ENCODE peak calls at places on chromosome 14, in seven cellular contexts. P is GM12892, S is GM23338, J is HCT116, C is stomach, Y is HL-60, K is GM12891. W is an unnamed sample.

GRCh38 chr14:100610511-100611217 is 23.4 kb upstream of the BEGAIN start:
- DNase-seq in J (no peak), Y (no peak), P (no peak), C (no peak), S (no peak), K (no peak), W (peak; percentile 40)

GRCh38 chr14:93056840-93057585 is 58.7 kb downstream of the ITPK1 start:
- DNase-seq in Y (no peak), J (no peak), P (no peak), K (no peak), C (no peak), S (no peak), W (no peak)

GRCh38 chr14:23095196-23096108 is at the start of gene C14orf119:
- DNase-seq in J (peak; percentile 99), P (peak; percentile 88), Y (peak; percentile 100), S (peak; percentile 100), C (peak; percentile 100), K (peak; percentile 90), W (peak; percentile 97)

GRCh38 chr14:33357225-33358010 is 418.7 kb downstream of the NPAS3 start:
- DNase-seq in P (no peak), J (no peak), S (no peak), C (peak; percentile 61), Y (no peak), K (no peak), W (no peak)

GRCh38 chr14:68403794-68404522 is 388.9 kb downstream of the ZFP36L1 start:
- DNase-seq in P (no peak), J (no peak), Y (no peak), S (no peak), C (no peak), K (no peak), W (no peak)

GRCh38 chr14:96038558-96038919 is 623 bp upstream of the C14orf132 start:
- DNase-seq in P (no peak), Y (no peak), S (peak; percentile 46), J (peak; percentile 4), C (no peak), K (no peak), W (no peak)

GRCh38 chr14:35401853-35402252 is 2.7 kb downstream of the NFKBIA start:
- DNase-seq in K (no peak), C (no peak), S (no peak), P (no peak), J (no peak), Y (no peak), W (no peak)

GRCh38 chr14:72692678-72693077 is 201.2 kb downstream of the DPF3 start:
- DNase-seq in S (peak; percentile 72), C (no peak), K (no peak), J (no peak), P (no peak), Y (no peak), W (no peak)

GRCh38 chr14:101723061-101723595 is 38.4 kb upstream of the PPP2R5C start:
- DNase-seq in C (no peak), K (no peak), S (no peak), P (no peak), Y (no peak), J (no peak), W (no peak)

GRCh38 chr14:102430212-102430908 is 67.6 kb downstream of the TECPR2 start:
- DNase-seq in C (no peak), Y (no peak), P (no peak), K (no peak), S (no peak), J (no peak), W (no peak)

GRCh38 chr14:56117765-56118610 is at the start of gene PELI2:
- DNase-seq in C (peak; percentile 86), S (peak; percentile 84), K (peak; percentile 41), Y (peak; percentile 79), P (peak; percentile 34), J (peak; percentile 15), W (peak; percentile 76)
- TF ChIP-seq POLR2AphosphoS5 in C (peak; percentile 56), S (peak; percentile 17), K (no peak), Y (peak; percentile 55), P (no peak), J (no peak), W (no peak)

DNA sequence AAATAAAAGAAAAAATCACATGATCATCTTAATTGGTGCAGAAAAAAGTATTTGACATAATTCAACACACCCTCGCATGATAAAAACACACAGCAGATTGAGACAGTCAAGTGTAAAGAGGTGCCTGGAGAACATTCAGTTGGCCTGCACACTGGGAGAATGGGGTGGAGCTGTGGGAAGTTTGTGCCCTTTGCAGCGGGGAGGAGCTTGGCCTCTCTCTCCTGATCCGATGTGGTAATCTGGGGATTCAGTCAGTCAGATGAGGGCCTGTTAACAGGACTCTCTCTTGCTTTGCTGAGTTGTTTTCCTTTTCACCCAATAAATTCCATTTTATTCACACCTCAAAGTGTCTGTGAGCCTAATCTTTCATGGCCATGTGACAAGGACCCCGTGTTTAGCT is 5.9 kb downstream of the SERPINA6 start:
- DNase-seq in P (no peak), C (no peak), S (no peak), K (no peak), J (no peak), Y (no peak), W (no peak)
- TF ChIP-seq POLR2AphosphoS5 in P (no peak), C (no peak), S (no peak), K (no peak), J (no peak), Y (no peak), W (no peak)

GRCh38 chr14:52467515-52468266 is 84.6 kb downstream of the TXNDC16 start:
- DNase-seq in K (no peak), P (no peak), C (no peak), J (no peak), S (no peak), Y (no peak), W (no peak)

GRCh38 chr14:52472728-52473127 is 79.6 kb downstream of the TXNDC16 start:
- DNase-seq in C (no peak), J (no peak), Y (no peak), S (no peak), P (no peak), K (no peak), W (no peak)

GRCh38 chr14:52473557-52473956 is 78.7 kb downstream of the TXNDC16 start:
- DNase-seq in P (no peak), K (no peak), S (peak; percentile 38), C (no peak), Y (no peak), J (peak; percentile 28), W (peak; percentile 16)
- TF ChIP-seq POLR2AphosphoS5 in P (no peak), K (no peak), S (no peak), C (no peak), Y (no peak), J (no peak), W (no peak)

GRCh38 chr14:79417961-79418360 is 793.3 kb downstream of the DIO2 start:
- DNase-seq in P (no peak), K (no peak), C (no peak), Y (no peak), J (no peak), S (no peak), W (no peak)
- TF ChIP-seq POLR2AphosphoS5 in P (no peak), K (no peak), C (no peak), Y (no peak), J (no peak), S (no peak), W (no peak)

DNA sequence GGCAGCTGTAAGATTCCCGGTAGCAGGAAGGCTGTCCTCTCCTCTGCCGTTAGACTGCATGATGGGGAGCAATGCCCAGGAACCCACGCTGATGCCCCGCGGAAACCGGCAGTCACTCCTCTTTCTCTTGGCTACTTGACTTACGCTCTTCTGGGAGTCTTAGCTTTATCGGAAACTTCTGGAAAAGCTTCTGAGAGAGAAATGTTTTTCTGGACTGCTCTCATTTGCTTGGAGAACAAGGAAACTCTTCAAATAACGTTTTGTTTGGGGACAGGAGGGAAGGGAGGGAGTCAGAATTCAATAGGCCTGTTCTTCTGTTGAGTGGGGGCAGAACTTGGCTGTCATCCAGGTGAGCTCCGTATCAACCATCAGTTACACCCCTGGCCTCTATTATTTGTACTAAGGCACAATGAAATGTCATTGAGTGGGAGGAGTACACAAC is 128.0 kb upstream of the MAX start:
- DNase-seq in S (no peak), P (no peak), K (no peak), C (peak; percentile 83), J (no peak), Y (no peak), W (peak; percentile 68)
- TF ChIP-seq POLR2AphosphoS5 in S (no peak), P (no peak), K (no peak), C (no peak), J (no peak), Y (no peak), W (no peak)

GRCh38 chr14:64762044-64763034 is 58.1 kb downstream of the PLEKHG3 start:
- DNase-seq in J (peak; percentile 51), Y (no peak), C (peak; percentile 93), K (no peak), P (no peak), S (no peak), W (peak; percentile 87)
- TF ChIP-seq POLR2AphosphoS5 in J (no peak), Y (no peak), C (no peak), K (no peak), P (no peak), S (no peak), W (peak; percentile 34)

DNA sequence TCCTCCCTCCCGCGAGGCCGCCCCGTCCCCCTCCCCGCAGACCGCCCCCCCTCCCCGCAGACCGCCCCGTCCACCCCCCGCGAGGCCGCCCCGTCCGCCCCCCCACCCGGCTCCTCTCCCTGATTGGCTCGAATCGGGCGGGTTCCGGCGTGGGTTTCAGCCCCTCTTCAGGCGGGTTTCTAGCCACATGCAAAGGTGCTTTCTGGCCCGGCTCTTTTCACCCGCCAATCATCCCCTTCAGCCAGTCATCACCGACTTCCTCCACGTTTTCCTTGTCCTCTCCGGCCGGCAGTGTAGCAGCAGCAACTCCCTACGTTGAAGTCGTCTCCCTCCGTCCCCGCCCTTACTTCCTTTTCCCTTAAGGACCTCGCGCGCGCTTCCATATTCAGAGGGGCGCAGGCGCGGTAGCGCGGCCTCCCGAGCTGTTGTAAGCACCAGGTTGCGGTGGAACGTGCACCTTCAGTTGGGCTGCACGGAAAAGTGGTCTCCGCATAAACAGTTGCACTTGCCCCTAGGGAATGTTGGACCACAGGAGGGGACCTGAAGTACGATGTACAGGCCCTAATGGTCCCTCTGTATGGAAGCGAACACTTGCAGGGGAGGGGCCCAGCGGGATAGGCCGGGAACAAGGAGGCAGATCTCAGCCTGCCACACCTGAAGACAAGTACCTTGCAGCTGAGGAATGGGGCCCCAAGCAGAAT is 44.6 kb upstream of the ESR2 start:
- DNase-seq in S (peak; percentile 99), C (peak; percentile 94), P (peak; percentile 91), J (peak; percentile 97), K (peak; percentile 86), Y (peak; percentile 94), W (peak; percentile 96)
- TF ChIP-seq POLR2AphosphoS5 in S (peak; percentile 99), C (peak; percentile 74), P (no peak), J (peak; percentile 81), K (no peak), Y (peak; percentile 77), W (peak; percentile 89)

DNA sequence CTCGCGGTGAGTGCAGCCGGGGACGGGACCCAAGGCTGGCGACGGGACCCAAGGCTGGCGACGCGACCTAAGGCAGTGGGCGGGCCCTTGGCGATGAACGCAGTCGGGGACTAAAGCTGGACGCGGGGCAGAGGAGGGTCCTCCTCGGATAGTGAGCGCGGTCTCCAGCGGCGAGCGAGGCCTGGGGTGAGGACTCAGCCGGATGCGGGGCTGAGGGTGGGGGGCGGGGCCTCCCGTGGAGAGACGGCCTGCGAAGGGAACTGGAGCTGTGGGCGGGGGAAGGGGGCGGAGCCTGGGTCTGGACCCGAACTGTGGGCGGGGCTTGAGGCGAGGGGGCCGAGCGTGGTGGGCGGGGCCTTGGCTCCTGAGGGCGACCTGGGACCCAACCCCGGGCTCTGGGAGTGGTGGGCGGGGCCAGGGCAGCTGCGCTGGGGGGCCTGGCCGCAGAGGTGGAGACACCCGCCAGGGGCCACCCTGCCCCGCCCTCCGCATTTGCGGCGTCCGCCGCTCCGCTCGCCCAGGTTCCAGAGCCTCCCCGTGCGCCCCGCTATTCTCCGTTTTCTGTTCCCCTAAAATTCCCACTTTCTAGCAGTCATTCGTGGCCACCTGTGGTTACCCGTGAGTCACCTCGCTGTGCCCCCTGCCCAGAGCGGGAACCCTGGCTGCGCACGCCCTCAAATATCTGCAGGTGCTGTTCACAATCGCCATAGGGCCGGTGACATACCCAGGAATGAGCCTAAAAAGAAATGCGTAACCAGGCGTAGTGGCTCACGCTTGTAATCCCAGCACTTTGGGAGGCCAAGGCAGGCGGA is 508 bp upstream of the BRF1 start:
- DNase-seq in K (peak; percentile 98), C (peak; percentile 100), S (peak; percentile 98), P (peak; percentile 97), J (peak; percentile 89), Y (peak; percentile 97), W (peak; percentile 99)
- TF ChIP-seq POLR2AphosphoS5 in K (no peak), C (no peak), S (peak; percentile 56), P (no peak), J (peak; percentile 80), Y (peak; percentile 12), W (peak; percentile 84)

W was measured in SK-N-SH.